ENCODE peak calls at places on chromosomes 1 and 21, in five cellular contexts. E is T-cell, Z is epithelial cell of proximal tubule, P is heart right ventricle, V is GM03348. M is an unnamed sample.

GRCh38 chr21:36647279-36648093 is 51.4 kb upstream of the SIM2 start:
- DNase-seq in E (no peak), Z (peak), P (peak), V (no peak), M (no peak)

GRCh38 chr1:164726235-164726634 is 167.3 kb downstream of the PBX1 start:
- DNase-seq in E (no peak), Z (no peak), P (no peak), V (peak), M (peak)

GRCh38 chr1:241423541-241424479 is 66.8 kb upstream of the RGS7 start:
- DNase-seq in E (no peak), Z (no peak), P (no peak), V (peak), M (no peak)

GRCh38 chr1:119893827-119894700 is 2.3 kb downstream of the ADAM30 start:
- DNase-seq in E (no peak), Z (no peak), P (no peak), V (no peak), M (no peak)

GRCh38 chr1:37177230-37177864 is 143.0 kb upstream of the GRIK3 start:
- DNase-seq in E (no peak), Z (no peak), P (no peak), V (no peak), M (no peak)

GRCh38 chr1:64654519-64655341 is 90.1 kb upstream of the RAVER2 start:
- DNase-seq in E (no peak), Z (no peak), P (no peak), V (peak), M (peak)

GRCh38 chr1:174397261-174397660 is 50.5 kb upstream of the GPR52 start:
- DNase-seq in E (no peak), Z (no peak), P (no peak), V (no peak), M (no peak)

GRCh38 chr1:90784186-90784847 is 67.2 kb upstream of the BARHL2 start:
- DNase-seq in E (no peak), Z (no peak), P (no peak), V (no peak), M (no peak)

GRCh38 chr1:17742590-17742989 is 12.5 kb upstream of the ACTL8 start:
- DNase-seq in E (no peak), Z (no peak), P (peak), V (peak), M (no peak)

GRCh38 chr21:26769613-26770188 is 75.5 kb downstream of the ADAMTS1 start:
- DNase-seq in E (no peak), Z (no peak), P (peak), V (peak), M (peak)

GRCh38 chr1:110687244-110687643 is 12.5 kb upstream of the KCNA3 start:
- DNase-seq in E (no peak), Z (no peak), P (no peak), V (peak), M (peak)

GRCh38 chr1:89114662-89115061 is 11.3 kb downstream of the GBP2 start:
- DNase-seq in E (no peak), Z (no peak), P (no peak), V (no peak), M (no peak)

GRCh38 chr1:195608883-195609282 is 999.4 kb downstream of the KCNT2 start:
- DNase-seq in E (no peak), Z (no peak), P (no peak), V (no peak), M (no peak)

GRCh38 chr1:219587401-219587800 is 25.5 kb downstream of the ZC3H11B start:
- DNase-seq in E (no peak), Z (no peak), P (no peak), V (no peak), M (no peak)

GRCh38 chr1:23196627-23197328 is 20.5 kb downstream of the HTR1D start:
- DNase-seq in E (no peak), Z (peak), P (no peak), V (peak), M (peak)

GRCh38 chr21:44687671-44688070 is 5.7 kb upstream of the KRTAP12-1 start:
- DNase-seq in E (no peak), Z (no peak), P (no peak), V (no peak), M (no peak)

GRCh38 chr21:46394819-46395152 is 63.9 kb upstream of the DIP2A start:
- DNase-seq in E (no peak), Z (no peak), P (no peak), V (no peak), M (no peak)

GRCh38 chr1:212909652-212910063 is 40.7 kb upstream of the VASH2 start:
- DNase-seq in E (no peak), Z (no peak), P (no peak), V (no peak), M (no peak)

M was measured in GM04503.